ENCODE peak calls at places on chromosomes 6 and 20, in four cellular contexts. S is stomach, G is NB4, U is K562. Q is an unnamed sample.
A peak's percentile ranks its signal among the peaks of the same experiment; 100 is the strongest.

GRCh38 chr20:49684335-49684997 is 29.2 kb downstream of the B4GALT5 start:
- DNase-seq in G (no peak), S (no peak), U (no peak), Q (no peak)

GRCh38 chr6:161434921-161435411 is 161.1 kb upstream of the AGPAT4 start:
- DNase-seq in S (no peak), G (no peak), U (no peak), Q (peak; percentile 32)

GRCh38 chr20:24589381-24589780 is 120.0 kb downstream of the SYNDIG1 start:
- DNase-seq in U (no peak), G (no peak), S (no peak), Q (no peak)

GRCh38 chr20:31473331-31474096 is 1.4 kb downstream of the DEFB124 start:
- DNase-seq in S (no peak), G (no peak), U (no peak), Q (no peak)

GRCh38 chr20:9918360-9918759 is 79.5 kb upstream of the PAK5 start:
- DNase-seq in G (no peak), U (no peak), S (no peak), Q (no peak)

GRCh38 chr6:30169658-30170614 is 6.6 kb downstream of the TRIM15 start:
- DNase-seq in S (no peak), G (peak; percentile 70), U (peak; percentile 59), Q (peak; percentile 36)

GRCh38 chr20:6636209-6637159 is 131.0 kb upstream of the BMP2 start:
- DNase-seq in U (no peak), S (no peak), G (peak; percentile 80), Q (no peak)

GRCh38 chr6:117387454-117387974 is 38.2 kb downstream of the ROS1 start:
- DNase-seq in S (no peak), G (no peak), U (no peak), Q (no peak)

GRCh38 chr20:52340036-52340634 is 148.6 kb upstream of the ZFP64 start:
- DNase-seq in S (no peak), U (peak; percentile 19), G (peak; percentile 13), Q (no peak)

GRCh38 chr6:87243812-87244211 is 78.6 kb upstream of the SMIM8 start:
- DNase-seq in S (no peak), G (no peak), U (no peak), Q (no peak)

GRCh38 chr20:7966176-7966575 is 25.9 kb upstream of the HAO1 start:
- DNase-seq in U (no peak), S (no peak), G (no peak), Q (no peak)

GRCh38 chr6:138944412-138944811 is 43.6 kb downstream of the REPS1 start:
- DNase-seq in U (peak; percentile 30), S (no peak), G (no peak), Q (peak; percentile 6)

GRCh38 chr6:137850137-137850714 is 16.8 kb upstream of the TNFAIP3 start:
- DNase-seq in G (no peak), U (no peak), S (no peak), Q (no peak)

GRCh38 chr6:135182993-135183531 is 2.0 kb downstream of the MYB start:
- DNase-seq in U (peak; percentile 76), S (peak; percentile 65), G (peak; percentile 88), Q (no peak)

GRCh38 chr20:57177636-57178280 is 88.7 kb downstream of the BMP7 start:
- DNase-seq in U (no peak), G (no peak), S (no peak), Q (no peak)

GRCh38 chr6:114304304-114304887 is 38.4 kb downstream of the HS3ST5 start:
- DNase-seq in S (no peak), G (peak; percentile 25), U (no peak), Q (no peak)

GRCh38 chr6:13220266-13220665 is 108.1 kb downstream of the TBC1D7 start:
- DNase-seq in U (no peak), S (no peak), G (no peak), Q (no peak)

GRCh38 chr6:28638915-28639314 is 113.2 kb downstream of the GPX5 start:
- DNase-seq in G (no peak), S (no peak), U (no peak), Q (no peak)

GRCh38 chr6:1348675-1349074 is 36.8 kb downstream of the FOXQ1 start:
- DNase-seq in U (no peak), S (no peak), G (peak; percentile 25), Q (no peak)

GRCh38 chr6:108838101-108838717 is 10.0 kb upstream of the ARMC2 start:
- DNase-seq in U (no peak), S (no peak), G (peak; percentile 42), Q (no peak)

GRCh38 chr6:31763617-31763940 is 1.1 kb downstream of the SAPCD1 start:
- DNase-seq in S (no peak), G (no peak), U (no peak), Q (peak; percentile 59)

GRCh38 chr20:32368323-32368722 is 10.2 kb downstream of the ASXL1 start:
- DNase-seq in G (no peak), U (no peak), S (no peak), Q (no peak)

GRCh38 chr6:128841518-128841917 is 41.4 kb upstream of the LAMA2 start:
- DNase-seq in G (no peak), U (no peak), S (no peak), Q (no peak)

GRCh38 chr6:35025241-35026188 is 115.6 kb downstream of the TCP11 start:
- DNase-seq in S (no peak), U (no peak), G (peak; percentile 72), Q (no peak)

GRCh38 chr6:13063300-13063918 is 264.9 kb downstream of the TBC1D7 start:
- DNase-seq in U (no peak), S (no peak), G (no peak), Q (no peak)

GRCh38 chr6:144417686-144418085 is 132.6 kb downstream of the UTRN start:
- DNase-seq in U (no peak), S (no peak), G (no peak), Q (no peak)

GRCh38 chr20:21511485-21511849 is 2.4 kb downstream of the NKX2-2 start:
- DNase-seq in G (no peak), U (no peak), S (no peak), Q (no peak)

GRCh38 chr20:25053207-25054132 is 4.5 kb downstream of the ACSS1 start:
- DNase-seq in G (peak; percentile 28), U (no peak), S (peak; percentile 26), Q (no peak)

GRCh38 chr6:45427632-45428031 is 49.9 kb upstream of the SUPT3H start:
- DNase-seq in S (no peak), U (no peak), G (no peak), Q (no peak)

GRCh38 chr6:64280569-64280968 is 645.0 kb downstream of the PHF3 start:
- DNase-seq in G (peak; percentile 40), U (no peak), S (no peak), Q (no peak)

GRCh38 chr20:49281059-49281912 is 3.4 kb upstream of the ZNFX1 start:
- DNase-seq in S (no peak), U (peak; percentile 56), G (peak; percentile 89), Q (no peak)

GRCh38 chr20:10647471-10647870 is 26.3 kb downstream of the JAG1 start:
- DNase-seq in G (peak; percentile 27), S (no peak), U (peak; percentile 16), Q (no peak)

GRCh38 chr6:166112580-166112979 is 55.1 kb downstream of the TBXT start:
- DNase-seq in S (no peak), U (no peak), G (peak; percentile 10), Q (peak; percentile 51)

GRCh38 chr6:12504325-12504966 is 212.1 kb upstream of the PHACTR1 start:
- DNase-seq in G (peak; percentile 42), S (no peak), U (peak; percentile 46), Q (no peak)

GRCh38 chr20:1062334-1063015 is 55.9 kb upstream of the PSMF1 start:
- DNase-seq in G (no peak), S (peak; percentile 26), U (no peak), Q (no peak)

GRCh38 chr20:9407805-9408421 is 106.5 kb upstream of the LAMP5 start:
- DNase-seq in S (peak; percentile 69), G (peak; percentile 71), U (peak; percentile 39), Q (peak; percentile 22)

GRCh38 chr6:140773276-140773675 is 1359.4 kb upstream of the GJE1 start:
- DNase-seq in S (no peak), U (no peak), G (no peak), Q (no peak)

GRCh38 chr6:156777866-156778614 is 862 bp downstream of the ARID1B start:
- DNase-seq in G (peak; percentile 83), S (peak; percentile 51), U (peak; percentile 74), Q (no peak)
- TF ChIP-seq POLR2A in G (peak; percentile 18), S (no peak), U (peak; percentile 65), Q (peak; percentile 15)

GRCh38 chr20:63641792-63642517 is 11.3 kb downstream of the STMN3 start:
- DNase-seq in G (peak; percentile 84), S (peak; percentile 94), U (peak; percentile 97), Q (peak; percentile 73)
- TF ChIP-seq POLR2A in G (no peak), S (no peak), U (no peak), Q (no peak)

GRCh38 chr6:67884442-67884841 is 750.6 kb upstream of the ADGRB3 start:
- DNase-seq in G (no peak), S (no peak), U (no peak), Q (no peak)

GRCh38 chr6:67885081-67886033 is 749.7 kb upstream of the ADGRB3 start:
- DNase-seq in G (no peak), S (no peak), U (no peak), Q (no peak)

GRCh38 chr6:67887419-67887746 is 747.7 kb upstream of the ADGRB3 start:
- DNase-seq in S (no peak), U (no peak), G (no peak), Q (no peak)

GRCh38 chr6:67886840-67887292 is 748.2 kb upstream of the ADGRB3 start:
- DNase-seq in U (no peak), S (no peak), G (no peak), Q (no peak)

GRCh38 chr6:67886036-67886707 is 748.9 kb upstream of the ADGRB3 start:
- DNase-seq in G (no peak), U (no peak), S (no peak), Q (no peak)
- TF ChIP-seq POLR2A in G (no peak), U (peak; percentile 74), S (no peak), Q (no peak)

GRCh38 chr20:58899518-58899917 is 47.0 kb downstream of the GNAS start:
- DNase-seq in U (no peak), S (no peak), G (no peak), Q (no peak)

GRCh38 chr20:58895796-58896180 is 43.3 kb downstream of the GNAS start:
- DNase-seq in S (no peak), G (no peak), U (no peak), Q (no peak)

GRCh38 chr20:58898629-58899028 is 46.1 kb downstream of the GNAS start:
- DNase-seq in U (no peak), G (no peak), S (no peak), Q (no peak)

GRCh38 chr20:58896820-58897219 is 44.3 kb downstream of the GNAS start:
- DNase-seq in G (no peak), U (no peak), S (no peak), Q (no peak)

DNA sequence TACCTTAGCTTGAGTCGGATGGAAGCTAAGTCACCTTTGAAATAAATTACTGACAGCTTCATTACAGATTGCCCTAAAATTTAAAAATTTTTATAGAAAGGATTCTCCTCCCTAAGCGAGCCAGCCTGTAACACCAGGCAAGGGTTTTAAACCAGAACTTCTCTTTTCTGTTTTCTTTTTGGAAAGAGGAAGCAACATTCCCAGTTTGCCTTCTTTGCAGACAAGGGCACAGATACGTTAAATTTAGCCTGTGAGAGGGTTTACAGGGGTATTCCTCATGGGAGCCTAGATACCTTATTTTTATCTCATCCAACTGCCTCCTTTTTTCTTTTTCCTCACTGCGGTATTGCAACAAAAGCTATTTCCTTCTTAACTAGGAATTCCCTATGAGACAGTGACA is 45.0 kb downstream of the GNAS start:
- DNase-seq in U (no peak), S (no peak), G (no peak), Q (no peak)
- TF ChIP-seq POLR2A in U (no peak), S (no peak), G (no peak), Q (no peak)

Q was measured in H54.